ENCODE peak calls at places on chromosomes 12 and 14, in nine cellular contexts. C is mucosa of descending colon, M is heart right ventricle, T is thyroid gland, A is K562, N is thoracic aorta, F is Calu3, Q is PC-9, D is GM20000. W is an unnamed sample.

GRCh38 chr14:101007765-101008164 is 104.2 kb upstream of the RTL1 start:
- DNase-seq in F (no peak), Q (no peak), A (no peak), C (no peak), T (no peak), M (no peak), D (no peak), N (no peak), W (no peak)

GRCh38 chr12:4909734-4910501 is at the start of gene KCNA1:
- DNase-seq in A (no peak), Q (no peak), M (no peak), F (no peak), T (peak), D (peak), C (peak), N (no peak), W (peak)

GRCh38 chr14:52190532-52190931 is 77.0 kb upstream of the PTGDR start:
- DNase-seq in Q (no peak), C (no peak), F (no peak), M (no peak), N (no peak), D (no peak), T (no peak), A (no peak), W (no peak)

GRCh38 chr12:6956332-6956727 is 5.2 kb downstream of the PTPN6 start:
- DNase-seq in M (no peak), D (no peak), F (no peak), N (no peak), T (no peak), Q (no peak), C (peak), A (no peak), W (no peak)

GRCh38 chr12:79959484-79959883 is 24.6 kb upstream of the PPP1R12A start:
- DNase-seq in A (no peak), Q (no peak), M (peak), D (no peak), F (no peak), T (no peak), C (no peak), N (no peak), W (no peak)

GRCh38 chr12:110639336-110640178 is 25.6 kb downstream of the TCTN1 start:
- DNase-seq in A (peak), M (no peak), T (no peak), D (no peak), F (no peak), Q (no peak), C (no peak), N (no peak), W (no peak)

GRCh38 chr12:7282844-7283243 is 21.0 kb upstream of the ACSM4 start:
- DNase-seq in M (no peak), A (no peak), Q (no peak), N (no peak), T (no peak), C (no peak), F (no peak), D (peak), W (no peak)

GRCh38 chr12:7042847-7043246 is 17.7 kb upstream of the C1S start:
- DNase-seq in T (no peak), M (no peak), C (no peak), A (peak), D (no peak), Q (peak), F (no peak), N (no peak), W (no peak)

GRCh38 chr12:80857311-80857710 is 80.4 kb downstream of the LIN7A start:
- DNase-seq in N (no peak), M (no peak), F (no peak), Q (no peak), T (no peak), C (no peak), D (no peak), A (no peak), W (no peak)

GRCh38 chr12:123059501-123059900 is 79.0 kb downstream of the ARL6IP4 start:
- DNase-seq in A (no peak), M (no peak), T (no peak), C (no peak), D (no peak), N (no peak), F (no peak), Q (no peak), W (no peak)

GRCh38 chr12:31772186-31772585 is 43.4 kb upstream of the AMN1 start:
- DNase-seq in A (no peak), M (no peak), D (no peak), Q (no peak), T (no peak), C (no peak), F (no peak), N (no peak), W (no peak)

GRCh38 chr12:31768046-31768445 is 39.2 kb upstream of the AMN1 start:
- DNase-seq in T (no peak), C (no peak), N (no peak), M (no peak), D (no peak), Q (no peak), F (no peak), A (no peak), W (no peak)

GRCh38 chr12:31773867-31774266 is 45.0 kb upstream of the AMN1 start:
- DNase-seq in F (peak), M (no peak), D (peak), Q (no peak), C (no peak), N (no peak), T (no peak), A (no peak), W (no peak)

GRCh38 chr12:31773223-31773750 is 44.5 kb upstream of the AMN1 start:
- DNase-seq in C (no peak), M (no peak), D (no peak), F (peak), A (no peak), Q (peak), N (no peak), T (no peak), W (no peak)

GRCh38 chr12:31772685-31773222 is 43.9 kb upstream of the AMN1 start:
- DNase-seq in M (no peak), F (no peak), C (no peak), A (no peak), D (no peak), T (no peak), Q (no peak), N (no peak), W (no peak)
- TF ChIP-seq CTCF in M (no peak), F (no peak), C (no peak), A (no peak), D (no peak), T (no peak), Q (no peak), N (no peak), W (no peak)

GRCh38 chr12:109134186-109134917 is 18.0 kb downstream of the ACACB start:
- DNase-seq in F (peak), A (peak), C (no peak), M (peak), D (peak), T (peak), Q (no peak), N (no peak), W (no peak)
- TF ChIP-seq CTCF in F (peak), A (peak), C (no peak), M (peak), D (no peak), T (no peak), Q (peak), N (no peak), W (no peak)

GRCh38 chr12:24630446-24630845 is 318.5 kb downstream of the BCAT1 start:
- DNase-seq in N (no peak), Q (no peak), T (no peak), C (no peak), M (no peak), A (no peak), F (no peak), D (no peak), W (no peak)
- TF ChIP-seq CTCF in N (no peak), Q (no peak), T (no peak), C (no peak), M (no peak), A (no peak), F (no peak), D (no peak), W (no peak)

GRCh38 chr14:71324767-71325272 is 417.6 kb downstream of the PCNX1 start:
- DNase-seq in D (peak), A (peak), F (peak), C (no peak), Q (no peak), T (no peak), M (no peak), N (no peak), W (no peak)

GRCh38 chr14:71328954-71329353 is 421.7 kb downstream of the PCNX1 start:
- DNase-seq in N (no peak), F (no peak), A (no peak), C (no peak), Q (no peak), D (no peak), M (no peak), T (no peak), W (no peak)

GRCh38 chr14:71331393-71331792 is 424.1 kb downstream of the PCNX1 start:
- DNase-seq in F (no peak), Q (no peak), A (no peak), T (no peak), N (no peak), M (no peak), D (no peak), C (no peak), W (no peak)

GRCh38 chr14:71327691-71328090 is 420.4 kb downstream of the PCNX1 start:
- DNase-seq in Q (no peak), A (no peak), C (no peak), N (no peak), T (no peak), M (no peak), F (no peak), D (no peak), W (no peak)

GRCh38 chr14:71328183-71328582 is 420.9 kb downstream of the PCNX1 start:
- DNase-seq in D (peak), Q (no peak), F (no peak), C (no peak), T (no peak), M (no peak), A (no peak), N (no peak), W (no peak)
- TF ChIP-seq CTCF in D (no peak), Q (no peak), F (no peak), C (no peak), T (no peak), M (no peak), A (no peak), N (no peak), W (no peak)

GRCh38 chr14:22613091-22613695 is 15.1 kb downstream of the ABHD4 start:
- DNase-seq in A (no peak), F (no peak), M (no peak), C (no peak), D (no peak), N (no peak), Q (peak), T (no peak), W (no peak)
- TF ChIP-seq CTCF in A (no peak), F (no peak), M (no peak), C (no peak), D (no peak), N (no peak), Q (peak), T (no peak), W (no peak)

GRCh38 chr14:77208266-77208978 is 26.8 kb downstream of the TMEM63C start:
- DNase-seq in T (peak), N (no peak), Q (peak), F (peak), M (peak), A (peak), D (peak), C (no peak), W (no peak)

GRCh38 chr14:77206261-77206824 is 24.7 kb downstream of the TMEM63C start:
- DNase-seq in M (no peak), F (no peak), C (no peak), N (no peak), Q (no peak), T (no peak), A (no peak), D (no peak), W (no peak)

GRCh38 chr14:77205566-77205965 is 24.0 kb downstream of the TMEM63C start:
- DNase-seq in T (no peak), A (no peak), F (no peak), N (no peak), C (no peak), Q (no peak), D (no peak), M (no peak), W (no peak)

GRCh38 chr14:77208979-77209318 is 27.4 kb downstream of the TMEM63C start:
- DNase-seq in F (no peak), T (no peak), C (no peak), N (no peak), D (no peak), Q (no peak), A (no peak), M (no peak), W (no peak)

GRCh38 chr14:77206877-77207389 is 25.3 kb downstream of the TMEM63C start:
- DNase-seq in A (no peak), C (no peak), F (no peak), M (no peak), D (no peak), Q (no peak), T (no peak), N (no peak), W (peak)
- TF ChIP-seq CTCF in A (no peak), C (no peak), F (no peak), M (no peak), D (no peak), Q (no peak), T (no peak), N (no peak), W (peak)

GRCh38 chr14:74249433-74250375 is 10.5 kb downstream of the VSX2 start:
- DNase-seq in T (no peak), M (no peak), Q (no peak), C (no peak), A (no peak), D (no peak), F (no peak), N (no peak), W (no peak)
- TF ChIP-seq CTCF in T (no peak), M (no peak), Q (no peak), C (no peak), A (no peak), D (no peak), F (no peak), N (no peak), W (no peak)

GRCh38 chr14:95196826-95197497 is 39.6 kb upstream of the DICER1 start:
- DNase-seq in C (no peak), F (no peak), N (no peak), M (no peak), A (no peak), T (no peak), Q (no peak), D (no peak), W (no peak)
- TF ChIP-seq CTCF in C (no peak), F (no peak), N (no peak), M (no peak), A (no peak), T (no peak), Q (no peak), D (no peak), W (no peak)

GRCh38 chr14:67619446-67620216 is at the start of gene ARG2:
- DNase-seq in M (peak), F (peak), D (peak), A (peak), T (peak), C (peak), N (peak), Q (peak), W (peak)
- TF ChIP-seq CTCF in M (no peak), F (no peak), D (no peak), A (peak), T (no peak), C (no peak), N (no peak), Q (no peak), W (no peak)

DNA sequence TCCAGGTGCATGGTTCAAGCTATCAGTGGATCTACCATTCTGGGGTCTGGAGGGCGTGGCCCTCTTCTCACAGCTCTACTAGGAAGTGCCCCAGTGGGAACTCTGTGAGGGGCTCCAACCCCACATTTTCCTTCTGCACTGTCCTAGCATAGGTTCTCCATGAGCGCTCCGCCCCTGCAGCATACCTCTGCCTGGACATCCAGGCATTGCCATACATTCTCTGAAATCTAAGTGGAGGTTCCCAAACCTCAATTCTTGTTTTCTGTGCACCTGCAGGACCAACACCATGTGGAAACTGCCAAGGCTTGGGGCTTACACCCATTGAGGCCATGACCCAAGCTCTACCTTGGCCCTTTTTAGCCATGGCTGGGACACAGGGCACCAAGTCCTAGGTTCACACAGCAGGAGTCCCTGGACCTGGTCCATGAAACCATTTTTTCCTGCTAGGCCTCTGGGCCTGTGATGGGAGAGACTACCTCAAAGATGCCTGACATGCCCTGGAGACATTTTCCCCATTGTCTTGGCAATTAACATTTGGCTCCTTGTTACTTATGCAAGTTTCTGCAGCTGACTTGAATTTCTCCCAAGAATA is 76.8 kb downstream of the CRADD start:
- DNase-seq in N (no peak), T (no peak), D (no peak), Q (no peak), A (no peak), M (no peak), C (no peak), F (no peak), W (no peak)
- TF ChIP-seq CTCF in N (no peak), T (no peak), D (no peak), Q (no peak), A (no peak), M (no peak), C (no peak), F (no peak), W (no peak)